ENCODE peak calls at places on chromosomes 16 and 17, in four cellular contexts. V is H9, F is neuronal stem cell, W is mesenchymal stem cell. S is an unnamed sample.

GRCh38 chr17:69030145-69030544 is 30.6 kb downstream of the ABCA9 start:
- DNase-seq in V (no peak), F (no peak), W (no peak), S (peak)

GRCh38 chr17:70405492-70406220 is 236.3 kb downstream of the KCNJ2 start:
- DNase-seq in V (no peak), F (no peak), W (peak), S (peak)

GRCh38 chr16:82229800-82230619 is 60.0 kb upstream of the MPHOSPH6 start:
- DNase-seq in V (peak), F (peak), W (peak), S (peak)

GRCh38 chr17:43175213-43176118 is 4.5 kb downstream of the NBR1 start:
- DNase-seq in V (no peak), F (no peak), W (peak), S (peak)

GRCh38 chr16:48613061-48613957 is 3.3 kb upstream of the N4BP1 start:
- DNase-seq in V (no peak), F (no peak), W (peak), S (peak)

GRCh38 chr16:397135-397661 is at the start of gene NME4:
- DNase-seq in V (peak), F (peak), W (peak), S (no peak)

GRCh38 chr17:63082273-63082861 is 116.3 kb downstream of the TANC2 start:
- DNase-seq in V (no peak), F (no peak), W (peak), S (peak)

GRCh38 chr17:43908111-43908721 is 880 bp upstream of the MPP2 start:
- DNase-seq in V (peak), F (peak), W (peak), S (peak)

GRCh38 chr17:59751955-59752413 is 44.5 kb downstream of the VMP1 start:
- DNase-seq in V (no peak), F (no peak), W (no peak), S (no peak)

GRCh38 chr17:44266402-44267164 is 1.4 kb downstream of the SLC4A1 start:
- DNase-seq in V (no peak), F (no peak), W (no peak), S (no peak)

GRCh38 chr16:84438971-84439696 is 65.3 kb downstream of the MEAK7 start:
- DNase-seq in V (no peak), F (no peak), W (no peak), S (no peak)

GRCh38 chr16:56421976-56422669 is 3.2 kb downstream of the AMFR start:
- DNase-seq in V (no peak), F (no peak), W (no peak), S (no peak)

GRCh38 chr17:82243648-82244412 is 15.0 kb downstream of the SLC16A3 start:
- DNase-seq in V (no peak), F (no peak), W (no peak), S (no peak)

GRCh38 chr17:57569860-57570259 is 175.2 kb downstream of the CCDC182 start:
- DNase-seq in V (no peak), F (no peak), W (no peak), S (no peak)

GRCh38 chr17:338442-339192 is 14.0 kb downstream of the RPH3AL start:
- DNase-seq in V (peak), F (no peak), W (peak), S (no peak)

GRCh38 chr16:85523602-85524364 is 89.3 kb upstream of the GSE1 start:
- DNase-seq in V (peak), F (no peak), W (peak), S (peak)

GRCh38 chr17:73089918-73090317 is 2.6 kb downstream of the SLC39A11 start:
- DNase-seq in V (no peak), F (no peak), W (no peak), S (no peak)

GRCh38 chr16:69593756-69594155 is 28.0 kb downstream of the NFAT5 start:
- DNase-seq in V (no peak), F (no peak), W (no peak), S (no peak)

GRCh38 chr17:7238418-7239090 is 703 bp downstream of the PHF23 start:
- DNase-seq in V (peak), F (no peak), W (no peak), S (no peak)

GRCh38 chr17:78583091-78583490 is 5.9 kb upstream of the DNAH17 start:
- DNase-seq in V (peak), F (no peak), W (peak), S (no peak)

GRCh38 chr17:28612936-28613872 is 781 bp downstream of the RSKR start:
- DNase-seq in V (peak), F (peak), W (peak), S (peak)

GRCh38 chr17:45111838-45112237 is 20.5 kb downstream of the PLCD3 start:
- DNase-seq in V (no peak), F (no peak), W (no peak), S (no peak)

GRCh38 chr16:28569011-28569410 is 15.3 kb downstream of the SGF29 start:
- DNase-seq in V (no peak), F (no peak), W (peak), S (peak)

GRCh38 chr17:59330314-59330942 is 1.0 kb upstream of the YPEL2 start:
- DNase-seq in V (peak), F (peak), W (peak), S (no peak)

GRCh38 chr17:58200024-58200633 is 7.6 kb downstream of the EPX start:
- DNase-seq in V (peak), F (peak), W (peak), S (peak)

GRCh38 chr16:64412578-64413280 is 709.1 kb downstream of the CDH11 start:
- DNase-seq in V (no peak), F (no peak), W (peak), S (peak)

GRCh38 chr16:11354733-11355574 is 9.7 kb downstream of the RMI2 start:
- DNase-seq in V (no peak), F (no peak), W (peak), S (peak)

GRCh38 chr16:86768231-86768791 is 190.0 kb downstream of the FOXL1 start:
- DNase-seq in V (no peak), F (no peak), W (no peak), S (no peak)

GRCh38 chr16:84356591-84357116 is 11.7 kb upstream of the ATP2C2 start:
- DNase-seq in V (no peak), F (peak), W (no peak), S (no peak)

GRCh38 chr17:35799942-35800341 is 4.5 kb upstream of the MMP28 start:
- DNase-seq in V (no peak), F (no peak), W (no peak), S (no peak)

GRCh38 chr17:17795296-17795695 is 41.5 kb downstream of the SREBF1 start:
- DNase-seq in V (no peak), F (no peak), W (no peak), S (no peak)

GRCh38 chr16:72332926-72333325 is 161.0 kb upstream of the PMFBP1 start:
- DNase-seq in V (no peak), F (no peak), W (no peak), S (no peak)

GRCh38 chr16:86016201-86016965 is 117.4 kb downstream of the IRF8 start:
- DNase-seq in V (peak), F (peak), W (peak), S (peak)

GRCh38 chr16:83835972-83836566 is 28.3 kb downstream of the HSBP1 start:
- DNase-seq in V (no peak), F (no peak), W (peak), S (peak)

GRCh38 chr16:85673529-85674417 is 15.0 kb downstream of the GINS2 start:
- DNase-seq in V (no peak), F (no peak), W (no peak), S (peak)

GRCh38 chr17:82780195-82780594 is 28.3 kb downstream of the TBCD start:
- DNase-seq in V (no peak), F (no peak), W (peak), S (no peak)

GRCh38 chr17:67582632-67583230 is 135.0 kb upstream of the NOL11 start:
- DNase-seq in V (no peak), F (no peak), W (peak), S (peak)

DNA sequence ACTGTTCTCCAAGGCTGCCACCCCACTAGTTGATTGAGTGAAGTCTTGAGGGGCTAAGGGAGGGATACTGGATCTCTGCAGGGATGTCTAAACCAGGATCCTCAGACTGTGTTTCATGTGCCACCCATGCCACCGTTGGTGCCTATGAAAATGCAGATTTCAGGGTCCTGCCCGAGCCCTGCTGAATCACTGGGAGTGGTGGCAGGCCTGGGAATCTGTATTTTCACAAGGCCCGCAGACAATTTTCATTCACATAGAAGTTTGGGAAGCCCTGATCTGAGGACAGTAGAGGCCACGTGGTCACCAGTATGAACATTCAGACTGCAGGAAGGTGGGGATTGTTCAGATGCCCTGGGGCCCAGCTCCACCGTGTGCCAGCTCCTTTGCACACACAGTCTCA is 40.5 kb upstream of the CDH5 start:
- DNase-seq in V (no peak), F (no peak), W (no peak), S (no peak)
- H2BK120ac ChIP-seq in V (no peak), F (no peak), W (no peak), S (no peak)

DNA sequence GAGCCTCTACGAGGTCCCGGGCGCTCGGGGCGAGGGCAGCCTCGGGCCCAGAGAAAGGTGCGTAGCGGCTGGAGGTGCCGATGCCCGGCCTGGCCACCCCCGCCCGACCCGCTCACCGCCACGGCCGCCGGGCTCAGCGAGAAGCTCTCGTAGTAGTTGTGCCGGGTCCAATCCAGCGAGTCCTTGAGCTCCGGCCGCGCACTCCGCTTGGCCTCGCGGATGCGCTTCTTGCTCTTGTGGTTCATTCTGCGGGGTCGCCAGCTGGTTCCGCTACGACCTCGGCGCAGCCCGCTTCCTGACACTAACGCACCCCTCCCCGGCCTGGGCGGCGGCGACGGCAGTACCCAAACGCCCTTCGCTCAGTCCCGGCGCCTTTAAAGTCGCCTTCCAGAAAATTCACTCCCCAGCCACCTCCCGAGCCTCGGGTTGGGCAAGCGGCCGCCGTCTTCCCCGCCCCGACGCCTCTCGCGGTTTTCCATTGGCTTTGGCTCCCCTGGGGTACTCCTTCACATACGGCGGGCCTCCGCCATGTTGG is at the start of gene JMJD6:
- DNase-seq in V (peak), F (peak), W (peak), S (peak)
- H2AFZ ChIP-seq in V (no peak), F (peak), W (peak), S (peak)

GRCh38 chr16:4365615-4366014 is 6.0 kb upstream of the VASN start:
- DNase-seq in V (no peak), F (no peak), W (no peak), S (no peak)
- H2BK120ac ChIP-seq in V (no peak), F (peak), W (no peak), S (no peak)

GRCh38 chr16:67406111-67406593 is 10.1 kb downstream of the ZDHHC1 start:
- DNase-seq in V (no peak), F (no peak), W (no peak), S (no peak)

GRCh38 chr16:67407176-67407787 is 9.0 kb downstream of the ZDHHC1 start:
- DNase-seq in V (no peak), F (no peak), W (no peak), S (peak)

GRCh38 chr16:67409631-67410030 is 6.6 kb downstream of the ZDHHC1 start:
- DNase-seq in V (no peak), F (no peak), W (no peak), S (no peak)

GRCh38 chr16:67406628-67407027 is 9.6 kb downstream of the ZDHHC1 start:
- DNase-seq in V (no peak), F (no peak), W (peak), S (peak)

DNA sequence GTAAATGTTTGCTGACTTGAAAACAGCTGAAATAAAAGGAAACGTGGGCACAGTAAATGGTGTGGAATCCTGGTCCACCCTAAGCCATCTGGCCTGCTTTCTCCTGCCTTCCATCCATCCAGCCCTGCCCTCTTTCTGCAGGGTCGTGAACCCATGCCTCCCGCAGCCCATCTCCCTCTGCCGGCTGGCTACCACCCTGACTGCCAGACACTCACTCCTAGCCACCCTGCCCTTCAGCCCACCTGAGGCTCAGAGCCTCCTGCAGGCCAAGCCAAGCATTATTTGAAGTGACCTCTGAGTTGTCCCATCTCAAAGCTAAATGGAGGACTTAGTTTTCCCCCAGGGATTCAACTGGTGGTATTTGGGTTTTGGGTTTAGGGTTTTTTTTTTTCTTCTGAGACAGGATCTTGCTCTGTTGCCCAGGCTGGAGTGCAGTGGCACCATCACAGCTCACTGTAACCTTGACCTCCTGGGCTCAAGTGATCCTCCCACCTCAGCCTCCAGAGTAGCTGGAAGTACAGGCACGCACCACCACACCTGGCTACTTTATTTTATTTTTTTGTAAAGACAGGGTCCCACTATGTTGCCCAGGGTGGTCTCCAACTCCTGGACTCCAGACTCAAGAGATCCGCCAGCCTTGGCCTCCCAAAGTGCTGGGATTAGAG is 8.4 kb downstream of the ZDHHC1 start:
- DNase-seq in V (peak), F (no peak), W (no peak), S (no peak)
- H2AFZ ChIP-seq in V (no peak), F (no peak), W (no peak), S (peak)

GRCh38 chr17:75011788-75012319 is 616 bp upstream of the MRPL58 start:
- DNase-seq in V (no peak), F (no peak), W (peak), S (peak)
- H2BK120ac ChIP-seq in V (peak), F (no peak), W (peak), S (peak)

GRCh38 chr17:74443516-74444296 is 11.8 kb downstream of the GPRC5C start:
- DNase-seq in V (no peak), F (no peak), W (no peak), S (no peak)

GRCh38 chr17:74444406-74444805 is 12.5 kb downstream of the GPRC5C start:
- DNase-seq in V (peak), F (no peak), W (no peak), S (no peak)

GRCh38 chr17:74441537-74441936 is 9.6 kb downstream of the GPRC5C start:
- DNase-seq in V (no peak), F (no peak), W (no peak), S (no peak)

GRCh38 chr17:74442291-74442669 is 10.4 kb downstream of the GPRC5C start:
- DNase-seq in V (no peak), F (no peak), W (no peak), S (no peak)

DNA sequence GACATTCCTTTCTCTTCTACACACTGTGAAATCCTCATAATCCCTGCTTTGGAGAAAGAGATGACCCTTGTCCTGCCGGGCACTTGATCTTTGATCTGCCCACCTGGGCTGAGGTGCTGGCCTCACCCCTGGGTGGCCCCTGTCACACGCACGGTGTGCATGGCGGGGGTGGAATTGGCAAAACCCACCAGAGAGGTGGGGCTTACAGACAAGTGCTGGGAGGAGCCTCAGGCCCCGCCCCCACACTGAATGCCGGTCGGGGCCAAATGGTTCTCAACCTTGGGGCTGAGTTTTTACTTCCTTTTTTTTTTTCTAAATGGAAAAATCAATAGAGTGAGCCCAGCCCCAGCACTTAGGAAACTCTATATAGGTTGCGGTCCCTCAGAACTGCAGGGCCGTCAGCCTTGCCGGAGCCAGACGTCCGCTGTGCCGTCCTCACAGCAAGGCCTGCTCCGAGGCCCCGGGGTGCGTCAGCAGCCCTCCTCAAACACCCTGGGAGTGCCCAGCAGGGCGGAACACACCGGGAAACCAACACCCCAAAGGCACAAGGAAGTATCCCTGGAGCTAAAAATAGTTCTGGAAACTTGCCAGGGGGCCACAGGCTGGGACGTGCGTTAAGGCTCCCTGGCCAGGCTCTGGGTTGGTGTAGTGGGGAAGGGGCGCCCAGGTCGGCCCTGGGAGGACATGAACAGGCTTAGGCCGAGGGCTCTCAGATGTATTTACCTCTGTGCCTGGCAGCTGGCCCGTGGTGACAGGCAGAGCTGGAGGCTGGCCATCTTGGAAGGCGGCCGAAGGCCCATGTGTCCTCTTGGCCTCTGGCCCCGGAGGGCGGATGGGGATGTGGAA is 11.0 kb downstream of the GPRC5C start:
- DNase-seq in V (peak), F (no peak), W (no peak), S (no peak)
- H2AFZ ChIP-seq in V (no peak), F (no peak), W (no peak), S (no peak)

DNA sequence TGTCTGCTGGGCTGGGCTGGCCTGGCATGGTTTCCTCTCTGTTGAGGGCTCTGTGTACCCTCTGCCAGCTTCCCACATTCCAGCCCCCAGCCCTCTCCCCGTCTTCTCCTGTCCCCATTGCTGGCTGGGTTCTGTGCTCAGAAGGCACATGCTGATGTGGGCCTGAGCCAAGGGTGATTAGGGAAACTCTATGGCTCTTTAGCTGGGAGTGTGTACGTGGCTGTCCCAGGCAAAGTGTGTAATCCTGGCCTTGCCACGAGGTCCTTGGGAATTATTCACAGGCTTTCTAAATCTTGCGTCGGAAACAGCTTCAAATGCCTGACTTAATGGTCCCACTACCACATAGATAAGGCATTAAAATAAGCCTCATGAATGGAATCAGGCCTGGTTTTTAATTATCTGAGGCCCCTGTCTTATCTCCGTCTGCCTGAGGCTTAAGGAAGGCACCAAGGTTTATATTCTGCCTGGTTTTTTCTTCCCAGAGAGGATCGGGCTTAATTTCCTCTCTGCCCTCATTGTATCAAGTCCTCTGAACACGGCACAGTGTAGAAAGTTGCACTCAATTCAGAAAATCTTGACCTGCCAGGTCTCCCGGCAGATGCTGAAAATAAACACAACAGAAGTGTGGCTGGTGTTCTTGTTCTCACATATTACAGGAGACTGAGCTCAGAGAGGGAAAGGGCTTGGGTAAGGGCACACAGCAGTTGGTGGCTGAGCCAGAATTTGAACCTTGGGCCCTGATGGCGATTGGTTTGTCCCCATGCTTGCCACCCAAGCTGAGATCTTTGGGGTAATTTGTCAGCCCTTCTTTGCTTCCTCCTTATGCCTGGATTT is 52.9 kb upstream of the LGALS9 start:
- DNase-seq in V (no peak), F (no peak), W (peak), S (peak)
- H2BK120ac ChIP-seq in V (no peak), F (no peak), W (peak), S (peak)

GRCh38 chr17:50056961-50057330 is 1.0 kb downstream of the ITGA3 start:
- DNase-seq in V (peak), F (no peak), W (peak), S (peak)
- H2AFZ ChIP-seq in V (no peak), F (peak), W (no peak), S (peak)

S was measured in IMR-90.